ENCODE peak calls at places on chromosomes 1 and 21, in five cellular contexts. One of them, this sample, is unnamed.

GRCh38 chr1:167648252-167648849 is 18.3 kb downstream of the RCSD1 start:
- DNase-seq in trophoblast cell: no peak
- DNase-seq in mesenchymal stem cell: no peak
- DNase-seq in H9: no peak
- DNase-seq in H1: no peak
- DNase-seq in this sample: no peak

GRCh38 chr1:230158422-230159291 is 91.6 kb downstream of the GALNT2 start:
- DNase-seq in H1: no peak
- DNase-seq in H9: peak
- DNase-seq in trophoblast cell: no peak
- DNase-seq in mesenchymal stem cell: no peak
- DNase-seq in this sample: no peak

GRCh38 chr21:37579356-37579755 is 212.8 kb downstream of the DYRK1A start:
- DNase-seq in mesenchymal stem cell: no peak
- DNase-seq in H1: no peak
- DNase-seq in H9: no peak
- DNase-seq in trophoblast cell: no peak
- DNase-seq in this sample: no peak

GRCh38 chr1:39590546-39590945 is 14.0 kb upstream of the PABPC4 start:
- DNase-seq in H1: no peak
- DNase-seq in trophoblast cell: no peak
- DNase-seq in mesenchymal stem cell: peak
- DNase-seq in H9: no peak
- DNase-seq in this sample: no peak

GRCh38 chr21:44704636-44705001 is 6.8 kb downstream of the TSPEAR start:
- DNase-seq in H9: peak
- DNase-seq in mesenchymal stem cell: no peak
- DNase-seq in trophoblast cell: no peak
- DNase-seq in H1: no peak
- DNase-seq in this sample: no peak

GRCh38 chr1:93567255-93567918 is 114.2 kb downstream of the BCAR3 start:
- DNase-seq in mesenchymal stem cell: peak
- DNase-seq in trophoblast cell: peak
- DNase-seq in H9: no peak
- DNase-seq in H1: no peak
- DNase-seq in this sample: no peak

GRCh38 chr1:217244946-217245345 is 385.9 kb downstream of the GPATCH2 start:
- DNase-seq in trophoblast cell: no peak
- DNase-seq in H1: no peak
- DNase-seq in mesenchymal stem cell: no peak
- DNase-seq in H9: no peak
- DNase-seq in this sample: no peak

GRCh38 chr1:154765970-154766369 is 104.1 kb downstream of the KCNN3 start:
- DNase-seq in H9: peak
- DNase-seq in mesenchymal stem cell: peak
- DNase-seq in trophoblast cell: no peak
- DNase-seq in H1: no peak
- DNase-seq in this sample: no peak

GRCh38 chr1:154474802-154475201 is 27.2 kb upstream of the TDRD10 start:
- DNase-seq in H1: no peak
- DNase-seq in H9: no peak
- DNase-seq in mesenchymal stem cell: peak
- DNase-seq in trophoblast cell: no peak
- DNase-seq in this sample: no peak

GRCh38 chr21:32172106-32172505 is 106.7 kb downstream of the MIS18A start:
- DNase-seq in trophoblast cell: no peak
- DNase-seq in mesenchymal stem cell: no peak
- DNase-seq in H1: no peak
- DNase-seq in H9: no peak
- DNase-seq in this sample: no peak

GRCh38 chr1:184982002-184982954 is 8.0 kb upstream of the NIBAN1 start:
- DNase-seq in trophoblast cell: peak
- DNase-seq in mesenchymal stem cell: peak
- DNase-seq in H9: peak
- DNase-seq in H1: no peak
- DNase-seq in this sample: peak

GRCh38 chr1:178660484-178660883 is 64.6 kb upstream of the RALGPS2 start:
- DNase-seq in H1: no peak
- DNase-seq in H9: no peak
- DNase-seq in mesenchymal stem cell: no peak
- DNase-seq in trophoblast cell: no peak
- DNase-seq in this sample: no peak

GRCh38 chr1:205792481-205792881 is 17.2 kb upstream of the RAB29 start:
- DNase-seq in mesenchymal stem cell: no peak
- DNase-seq in trophoblast cell: peak
- DNase-seq in H9: no peak
- DNase-seq in H1: no peak
- DNase-seq in this sample: no peak

GRCh38 chr1:212938846-212939245 is 11.5 kb upstream of the VASH2 start:
- DNase-seq in trophoblast cell: no peak
- DNase-seq in H1: no peak
- DNase-seq in H9: no peak
- DNase-seq in mesenchymal stem cell: no peak
- DNase-seq in this sample: no peak

GRCh38 chr1:157166581-157166980 is 28.4 kb upstream of the ETV3 start:
- DNase-seq in mesenchymal stem cell: no peak
- DNase-seq in trophoblast cell: no peak
- DNase-seq in H9: no peak
- DNase-seq in H1: no peak
- DNase-seq in this sample: no peak

GRCh38 chr1:42777860-42778259 is 6.9 kb upstream of the TMEM269 start:
- DNase-seq in trophoblast cell: no peak
- DNase-seq in H1: no peak
- DNase-seq in H9: no peak
- DNase-seq in mesenchymal stem cell: peak
- DNase-seq in this sample: peak

GRCh38 chr21:44375686-44376320 is 22.4 kb downstream of the TRPM2 start:
- DNase-seq in mesenchymal stem cell: no peak
- DNase-seq in trophoblast cell: no peak
- DNase-seq in H1: no peak
- DNase-seq in H9: no peak
- DNase-seq in this sample: no peak

GRCh38 chr1:9207715-9208114 is 26.9 kb upstream of the H6PD start:
- DNase-seq in trophoblast cell: no peak
- DNase-seq in mesenchymal stem cell: peak
- DNase-seq in H9: no peak
- DNase-seq in H1: no peak
- DNase-seq in this sample: no peak

GRCh38 chr1:23930861-23931471 is 17.8 kb upstream of the CNR2 start:
- DNase-seq in H9: no peak
- DNase-seq in trophoblast cell: peak
- DNase-seq in H1: no peak
- DNase-seq in mesenchymal stem cell: peak
- DNase-seq in this sample: no peak

GRCh38 chr1:54370287-54371003 is 35.7 kb downstream of the SSBP3 start:
- DNase-seq in H9: no peak
- DNase-seq in trophoblast cell: no peak
- DNase-seq in mesenchymal stem cell: no peak
- DNase-seq in H1: no peak
- DNase-seq in this sample: no peak

GRCh38 chr1:33986389-33987095 is 122.7 kb downstream of the HMGB4 start:
- DNase-seq in trophoblast cell: no peak
- DNase-seq in H9: no peak
- DNase-seq in mesenchymal stem cell: no peak
- DNase-seq in H1: no peak
- DNase-seq in this sample: no peak

GRCh38 chr1:211876849-211877248 is 46.3 kb upstream of the LPGAT1 start:
- DNase-seq in H9: no peak
- DNase-seq in H1: no peak
- DNase-seq in mesenchymal stem cell: no peak
- DNase-seq in trophoblast cell: no peak
- DNase-seq in this sample: no peak

GRCh38 chr1:211875541-211875940 is 45.0 kb upstream of the LPGAT1 start:
- DNase-seq in trophoblast cell: no peak
- DNase-seq in mesenchymal stem cell: no peak
- DNase-seq in H1: no peak
- DNase-seq in H9: no peak
- DNase-seq in this sample: no peak

GRCh38 chr1:211882391-211882790 is 51.8 kb upstream of the LPGAT1 start:
- DNase-seq in H9: no peak
- DNase-seq in trophoblast cell: no peak
- DNase-seq in mesenchymal stem cell: no peak
- DNase-seq in H1: no peak
- DNase-seq in this sample: no peak

GRCh38 chr1:211874521-211875347 is 44.2 kb upstream of the LPGAT1 start:
- DNase-seq in H1: no peak
- DNase-seq in H9: no peak
- DNase-seq in mesenchymal stem cell: no peak
- DNase-seq in trophoblast cell: no peak
- DNase-seq in this sample: no peak

GRCh38 chr1:211879475-211879874 is 48.9 kb upstream of the LPGAT1 start:
- DNase-seq in mesenchymal stem cell: no peak
- DNase-seq in H9: no peak
- DNase-seq in H1: no peak
- DNase-seq in trophoblast cell: no peak
- DNase-seq in this sample: no peak
- H2BK12ac ChIP-seq in mesenchymal stem cell: no peak
- H2BK12ac ChIP-seq in H9: no peak
- H2BK12ac ChIP-seq in H1: no peak
- H2BK12ac ChIP-seq in trophoblast cell: no peak
- H2BK12ac ChIP-seq in this sample: no peak

GRCh38 chr1:48216276-48216675 is 6.2 kb upstream of the SLC5A9 start:
- DNase-seq in H1: no peak
- DNase-seq in trophoblast cell: no peak
- DNase-seq in mesenchymal stem cell: no peak
- DNase-seq in H9: peak
- DNase-seq in this sample: no peak

GRCh38 chr1:48217861-48218260 is 4.7 kb upstream of the SLC5A9 start:
- DNase-seq in trophoblast cell: no peak
- DNase-seq in mesenchymal stem cell: no peak
- DNase-seq in H1: no peak
- DNase-seq in H9: no peak
- DNase-seq in this sample: no peak

GRCh38 chr1:48214820-48215219 is 7.7 kb upstream of the SLC5A9 start:
- DNase-seq in mesenchymal stem cell: no peak
- DNase-seq in trophoblast cell: no peak
- DNase-seq in H1: no peak
- DNase-seq in H9: no peak
- DNase-seq in this sample: no peak

GRCh38 chr1:48216941-48217340 is 5.6 kb upstream of the SLC5A9 start:
- DNase-seq in mesenchymal stem cell: no peak
- DNase-seq in trophoblast cell: no peak
- DNase-seq in H9: peak
- DNase-seq in H1: no peak
- DNase-seq in this sample: no peak

GRCh38 chr1:48215222-48215621 is 7.3 kb upstream of the SLC5A9 start:
- DNase-seq in H1: no peak
- DNase-seq in H9: no peak
- DNase-seq in trophoblast cell: no peak
- DNase-seq in mesenchymal stem cell: no peak
- DNase-seq in this sample: no peak
- H3K23ac ChIP-seq in H1: no peak
- H3K23ac ChIP-seq in H9: no peak
- H3K23ac ChIP-seq in trophoblast cell: no peak
- H3K23ac ChIP-seq in mesenchymal stem cell: no peak
- H3K23ac ChIP-seq in this sample: no peak

DNA sequence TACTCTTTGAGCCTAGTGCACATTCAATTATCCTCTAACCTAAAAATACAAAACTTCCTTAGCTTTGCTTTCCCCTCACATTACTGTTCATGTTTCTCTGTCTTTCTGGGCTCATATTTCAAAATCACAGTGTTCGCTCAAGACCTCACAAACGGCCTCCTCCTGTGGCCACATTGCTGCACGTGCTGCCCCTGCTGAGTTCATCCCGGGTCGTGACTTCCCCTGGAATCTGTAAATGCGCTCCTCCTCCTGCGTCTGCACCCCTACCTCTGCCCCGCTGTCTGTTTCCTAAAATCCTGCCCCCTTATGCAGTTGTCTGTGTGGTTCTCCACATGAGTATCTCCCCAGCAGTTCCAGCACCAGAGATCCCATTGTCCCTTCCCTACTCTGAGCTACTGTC is 45.5 kb upstream of the RAVER2 start:
- DNase-seq in H1: no peak
- DNase-seq in trophoblast cell: no peak
- DNase-seq in mesenchymal stem cell: no peak
- DNase-seq in H9: no peak
- DNase-seq in this sample: no peak
- H2BK12ac ChIP-seq in H1: peak
- H2BK12ac ChIP-seq in trophoblast cell: no peak
- H2BK12ac ChIP-seq in mesenchymal stem cell: no peak
- H2BK12ac ChIP-seq in H9: no peak
- H2BK12ac ChIP-seq in this sample: no peak

GRCh38 chr1:43981135-43981491 is 2.1 kb downstream of the B4GALT2 start:
- DNase-seq in H9: no peak
- DNase-seq in mesenchymal stem cell: no peak
- DNase-seq in H1: no peak
- DNase-seq in trophoblast cell: no peak
- DNase-seq in this sample: no peak

GRCh38 chr1:43978551-43979260 is at the start of gene B4GALT2:
- DNase-seq in H1: no peak
- DNase-seq in H9: peak
- DNase-seq in trophoblast cell: no peak
- DNase-seq in mesenchymal stem cell: no peak
- DNase-seq in this sample: no peak

GRCh38 chr1:43979261-43979527 is 184 bp downstream of the B4GALT2 start:
- DNase-seq in H9: no peak
- DNase-seq in trophoblast cell: no peak
- DNase-seq in mesenchymal stem cell: no peak
- DNase-seq in H1: no peak
- DNase-seq in this sample: no peak

GRCh38 chr1:43980255-43981134 is 1.5 kb downstream of the B4GALT2 start:
- DNase-seq in mesenchymal stem cell: peak
- DNase-seq in H9: no peak
- DNase-seq in trophoblast cell: peak
- DNase-seq in H1: no peak
- DNase-seq in this sample: no peak

GRCh38 chr1:43979528-43980254 is 681 bp downstream of the B4GALT2 start:
- DNase-seq in H1: no peak
- DNase-seq in trophoblast cell: no peak
- DNase-seq in mesenchymal stem cell: peak
- DNase-seq in H9: no peak
- DNase-seq in this sample: no peak
- H3K23ac ChIP-seq in H1: no peak
- H3K23ac ChIP-seq in trophoblast cell: no peak
- H3K23ac ChIP-seq in mesenchymal stem cell: no peak
- H3K23ac ChIP-seq in H9: no peak
- H3K23ac ChIP-seq in this sample: peak

DNA sequence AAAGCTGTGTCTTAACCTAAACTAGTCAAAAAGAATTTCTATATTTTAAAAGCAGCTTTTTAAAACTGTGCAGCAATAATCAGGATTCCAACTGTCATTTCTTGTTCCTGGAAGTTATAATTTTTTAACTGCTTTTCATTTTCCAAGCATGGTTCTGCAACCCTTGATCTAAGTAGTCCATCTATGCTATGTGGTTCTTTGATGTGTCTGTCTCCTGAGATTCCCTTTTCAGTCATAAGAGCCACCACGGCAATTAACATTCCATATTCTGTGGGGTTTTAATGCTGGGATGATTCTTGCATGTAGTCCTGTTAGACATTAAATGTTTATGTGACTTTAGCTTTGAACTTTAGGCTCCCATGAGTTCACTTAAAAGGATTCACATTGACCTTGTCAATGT is 220.4 kb downstream of the TPR start:
- DNase-seq in mesenchymal stem cell: no peak
- DNase-seq in H1: no peak
- DNase-seq in H9: no peak
- DNase-seq in trophoblast cell: peak
- DNase-seq in this sample: no peak
- H2BK12ac ChIP-seq in mesenchymal stem cell: no peak
- H2BK12ac ChIP-seq in H1: no peak
- H2BK12ac ChIP-seq in H9: no peak
- H2BK12ac ChIP-seq in trophoblast cell: no peak
- H2BK12ac ChIP-seq in this sample: no peak

GRCh38 chr1:94578856-94579255 is 37.3 kb upstream of the F3 start:
- DNase-seq in mesenchymal stem cell: no peak
- DNase-seq in trophoblast cell: peak
- DNase-seq in H9: no peak
- DNase-seq in H1: no peak
- DNase-seq in this sample: no peak
- H3K23ac ChIP-seq in mesenchymal stem cell: no peak
- H3K23ac ChIP-seq in trophoblast cell: no peak
- H3K23ac ChIP-seq in H9: no peak
- H3K23ac ChIP-seq in H1: no peak
- H3K23ac ChIP-seq in this sample: no peak